ENCODE peak calls at places on chromosomes 6 and 20, in six cellular contexts. A is osteoblast, K is endodermal cell, C is mucosa of descending colon, Q is fibroblast of lung, Z is IMR-90. I is an unnamed sample.

GRCh38 chr6:93222071-93222851 is 197.1 kb downstream of the EPHA7 start:
- DNase-seq in Z (no peak), K (peak; percentile 63), A (no peak), Q (no peak), C (no peak), I (no peak)

GRCh38 chr6:168155193-168155592 is 76.2 kb upstream of the FRMD1 start:
- DNase-seq in A (no peak), K (peak; percentile 39), Q (peak; percentile 77), Z (peak; percentile 67), C (no peak), I (peak; percentile 45)

GRCh38 chr6:166957087-166957804 is 896 bp upstream of the RNASET2 start:
- DNase-seq in K (peak; percentile 79), Z (no peak), A (no peak), C (peak; percentile 84), Q (no peak), I (peak; percentile 74)

GRCh38 chr6:135667694-135668455 is 170.3 kb upstream of the AHI1 start:
- DNase-seq in A (no peak), C (no peak), K (peak; percentile 58), Z (peak; percentile 59), Q (peak; percentile 51), I (peak; percentile 47)

GRCh38 chr20:63694596-63695418 is 1.6 kb upstream of the TNFRSF6B start:
- DNase-seq in A (peak; percentile 86), K (peak; percentile 49), C (no peak), Q (no peak), Z (no peak), I (no peak)

GRCh38 chr6:135182120-135182992 is 1.2 kb downstream of the MYB start:
- DNase-seq in K (peak; percentile 79), Z (no peak), A (peak; percentile 81), C (peak; percentile 77), Q (peak; percentile 25), I (peak; percentile 39)

GRCh38 chr20:2212457-2213005 is 83.3 kb upstream of the TGM3 start:
- DNase-seq in Z (no peak), A (no peak), C (no peak), K (no peak), Q (no peak), I (no peak)

GRCh38 chr6:84449220-84449619 is 221.8 kb upstream of the CEP162 start:
- DNase-seq in Z (no peak), C (no peak), K (no peak), A (no peak), Q (peak; percentile 39), I (peak; percentile 33)

DNA sequence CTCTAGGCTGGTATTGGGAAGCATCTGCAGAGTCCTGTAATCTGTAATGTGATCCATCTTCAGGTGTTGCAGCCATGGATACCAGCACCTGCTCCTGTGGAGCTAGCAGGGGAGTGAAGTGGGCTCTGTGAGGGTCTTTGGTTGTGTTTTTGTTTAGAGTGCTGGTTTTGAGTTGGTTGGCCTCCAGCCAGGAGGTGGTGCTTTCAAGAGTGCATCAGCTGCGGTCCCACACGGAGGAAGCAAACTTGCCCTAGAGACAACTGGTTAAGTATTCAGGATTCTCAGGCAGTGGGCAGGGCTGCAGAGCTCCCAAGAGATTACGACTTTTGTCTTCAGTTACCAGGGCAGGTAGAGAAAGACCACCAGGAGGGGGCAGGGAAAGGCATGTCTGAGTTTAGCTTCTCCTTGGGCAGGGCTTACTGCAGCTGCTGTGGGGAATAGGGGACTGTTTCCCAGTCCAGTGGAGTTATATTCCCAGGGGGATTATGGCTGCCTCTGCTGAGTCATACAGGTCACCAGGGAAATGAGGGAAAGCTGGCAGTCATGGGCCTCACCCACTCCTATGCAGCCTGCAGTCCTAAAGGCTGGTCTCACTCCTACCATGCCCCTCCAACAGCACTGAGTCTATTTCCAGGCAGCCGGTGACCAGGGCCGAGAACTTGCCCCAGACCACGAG is 64.4 kb downstream of the TTI1 start:
- DNase-seq in Q (no peak), K (peak; percentile 78), A (no peak), C (no peak), Z (no peak), I (no peak)
- TF ChIP-seq CTCF in Q (no peak), K (peak; percentile 39), A (no peak), C (no peak), Z (no peak), I (no peak)

DNA sequence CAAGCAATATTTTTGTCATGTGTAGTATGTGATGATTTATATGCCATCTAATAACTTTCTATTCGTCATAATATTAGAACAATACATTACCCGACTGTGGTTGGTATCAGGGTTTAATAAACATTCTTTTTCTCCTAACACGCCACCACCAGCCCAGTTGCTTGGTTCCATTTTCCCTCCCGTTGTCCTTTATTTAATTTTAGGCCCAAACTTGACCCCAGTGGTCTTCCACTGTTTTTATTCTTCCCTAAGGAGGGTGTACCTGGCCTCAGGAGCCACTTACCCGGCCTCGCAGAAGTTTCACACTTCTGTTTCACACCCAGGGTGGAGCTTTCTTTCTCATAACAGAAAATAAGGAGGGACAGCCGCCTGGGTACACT is 33.1 kb upstream of the PIM1 start:
- DNase-seq in Q (no peak), Z (no peak), C (no peak), A (no peak), K (no peak), I (no peak)
- H3K4me3 ChIP-seq in Q (no peak overlapping the region), Z (no peak overlapping the region), C (no peak overlapping the region), A (no peak overlapping the region), K (peak overlapping the region; percentile 88), I (no peak overlapping the region)

GRCh38 chr6:158722176-158722729 is 72.4 kb downstream of the SYTL3 start:
- DNase-seq in C (no peak), Z (no peak), A (no peak), K (no peak), Q (no peak), I (no peak)

GRCh38 chr6:158713469-158713868 is 63.6 kb downstream of the SYTL3 start:
- DNase-seq in Q (no peak), A (no peak), C (no peak), K (no peak), Z (no peak), I (no peak)

GRCh38 chr6:158715330-158716311 is 65.8 kb downstream of the SYTL3 start:
- DNase-seq in Z (no peak), Q (no peak), K (no peak), A (peak; percentile 13), C (peak; percentile 70), I (no peak)

GRCh38 chr6:158717341-158718328 is 67.8 kb downstream of the SYTL3 start:
- DNase-seq in C (no peak), K (no peak), A (peak; percentile 8), Z (no peak), Q (no peak), I (no peak)

DNA sequence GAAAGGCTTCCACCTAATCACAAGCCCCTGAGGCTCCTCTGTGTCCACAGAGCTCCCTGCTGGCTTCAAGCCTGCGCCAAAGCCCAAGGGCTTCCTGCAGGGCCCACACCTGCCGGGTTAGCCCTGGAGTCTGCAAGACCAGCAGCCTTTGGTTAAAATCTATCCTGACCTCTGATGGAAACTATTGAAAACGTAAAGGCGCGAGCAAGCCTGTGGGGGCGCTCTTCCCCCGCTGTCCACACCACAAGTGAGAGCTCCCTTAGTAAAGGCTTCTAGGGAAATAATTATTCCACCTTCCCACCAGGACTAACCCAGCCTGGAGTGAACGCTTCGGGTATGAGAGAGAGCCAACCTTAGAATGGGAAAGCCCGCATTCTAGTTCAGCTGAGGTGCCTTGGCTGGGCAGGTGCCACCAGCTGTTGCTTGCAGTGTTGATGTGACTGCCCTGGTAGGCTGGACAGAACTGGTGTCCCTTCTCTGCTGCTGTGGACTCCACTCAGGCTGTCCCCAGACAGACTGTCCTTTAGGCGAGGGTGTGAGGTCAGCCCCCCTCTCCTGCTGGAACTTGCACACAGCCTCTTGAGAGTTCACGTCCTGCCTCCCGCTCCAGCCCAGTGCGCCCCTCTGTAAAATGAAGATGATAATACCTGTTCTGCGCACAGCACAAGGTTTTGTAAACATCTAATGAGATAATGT is 68.7 kb downstream of the SYTL3 start:
- DNase-seq in Q (no peak), Z (no peak), A (peak; percentile 68), K (peak; percentile 93), C (peak; percentile 58), I (peak; percentile 43)
- TF ChIP-seq CTCF in Q (peak; percentile 57), Z (peak; percentile 57), A (peak; percentile 69), K (peak; percentile 97), C (peak; percentile 34), I (peak; percentile 49)

GRCh38 chr6:163170294-163170883 is 244.1 kb upstream of the QKI start:
- DNase-seq in Z (no peak), A (no peak), C (no peak), K (peak; percentile 78), Q (no peak), I (no peak)
- H3K4me3 ChIP-seq in Z (no peak overlapping the region), A (no peak overlapping the region), C (no peak overlapping the region), K (no peak overlapping the region), Q (no peak overlapping the region), I (no peak overlapping the region)

I was measured in foreskin fibroblast.